ENCODE peak calls at places on chromosomes 3 and 15, in eight cellular contexts. M, C, A, J, W, E, D and L are unnamed samples.

GRCh38 chr3:68088216-68088615 is 433.8 kb upstream of the SUCLG2 start:
- DNase-seq in M (no peak), C (no peak), A (no peak), J (no peak), W (no peak), E (no peak), D (no peak), L (no peak)

GRCh38 chr3:138867996-138868395 is 33.3 kb upstream of the PIK3CB start:
- DNase-seq in M (no peak), C (no peak), A (no peak), J (no peak), W (no peak), E (no peak), D (no peak), L (no peak)

GRCh38 chr3:65497846-65498245 is 540.9 kb downstream of the MAGI1 start:
- DNase-seq in M (no peak), C (no peak), A (no peak), J (no peak), W (no peak), E (no peak), D (peak; percentile 56), L (no peak)

GRCh38 chr3:186951640-186952552 is 21.6 kb downstream of the ST6GAL1 start:
- DNase-seq in M (no peak), C (no peak), A (no peak), J (no peak), W (no peak), E (no peak), D (no peak), L (no peak)

GRCh38 chr3:139301183-139301582 is 42.6 kb upstream of the MRPS22 start:
- DNase-seq in M (peak; percentile 23), C (no peak), A (no peak), J (no peak), W (peak; percentile 30), E (peak; percentile 42), D (no peak), L (no peak)

GRCh38 chr3:133547432-133548041 is 25.9 kb upstream of the CDV3 start:
- DNase-seq in M (no peak), C (peak; percentile 76), A (no peak), J (no peak), W (peak; percentile 56), E (peak; percentile 82), D (no peak), L (peak; percentile 27)

GRCh38 chr15:71761649-71762048 is 48.7 kb upstream of the NR2E3 start:
- DNase-seq in M (peak; percentile 11), C (peak; percentile 78), A (no peak), J (peak; percentile 45), W (peak; percentile 78), E (peak; percentile 75), D (no peak), L (peak; percentile 89)

GRCh38 chr3:187130346-187131066 is 8.8 kb downstream of the RPL39L start:
- DNase-seq in M (no peak), C (peak; percentile 80), A (no peak), J (peak; percentile 10), W (peak; percentile 56), E (peak; percentile 87), D (no peak), L (peak; percentile 76)

GRCh38 chr3:78794431-78794830 is 973.4 kb downstream of the ROBO1 start:
- DNase-seq in M (no peak), C (no peak), A (no peak), J (no peak), W (no peak), E (no peak), D (no peak), L (peak; percentile 65)

GRCh38 chr3:168047190-168047795 is 48.4 kb downstream of the GOLIM4 start:
- DNase-seq in M (peak; percentile 80), C (peak; percentile 84), A (no peak), J (peak; percentile 55), W (peak; percentile 89), E (peak; percentile 88), D (peak; percentile 50), L (peak; percentile 85)

GRCh38 chr3:154428369-154429206 is 1.4 kb downstream of the GPR149 start:
- DNase-seq in M (no peak), C (no peak), A (no peak), J (no peak), W (no peak), E (no peak), D (peak; percentile 42), L (peak; percentile 8)

GRCh38 chr3:53109822-53110771 is 20.1 kb downstream of the RFT1 start:
- DNase-seq in M (peak; percentile 78), C (peak; percentile 88), A (no peak), J (peak; percentile 41), W (peak; percentile 50), E (peak; percentile 95), D (peak; percentile 31), L (peak; percentile 89)

GRCh38 chr15:89893027-89893426 is 767 bp downstream of the AP3S2 start:
- DNase-seq in M (peak; percentile 71), C (peak; percentile 66), A (no peak), J (no peak), W (no peak), E (peak; percentile 47), D (no peak), L (peak; percentile 19)

GRCh38 chr3:194984624-194985023 is 286.3 kb downstream of the XXYLT1 start:
- DNase-seq in M (no peak), C (no peak), A (no peak), J (no peak), W (no peak), E (no peak), D (no peak), L (no peak)
- H3K4me3 ChIP-seq in M (peak overlapping the region; percentile 25), C (peak overlapping the region; percentile 40), A (peak overlapping the region; percentile 52), J (peak overlapping the region; percentile 27), W (no peak overlapping the region), E (no peak overlapping the region), D (no peak overlapping the region), L (no peak overlapping the region)

GRCh38 chr3:48422272-48422671 is 7.6 kb downstream of the PLXNB1 start:
- DNase-seq in M (no peak), C (no peak), A (no peak), J (no peak), W (no peak), E (no peak), D (no peak), L (no peak)
- TF ChIP-seq CTCF in M (no peak), C (no peak), A (no peak), J (no peak), W (peak; percentile 6), E (no peak), D (peak; percentile 13), L (peak; percentile 7)

DNA sequence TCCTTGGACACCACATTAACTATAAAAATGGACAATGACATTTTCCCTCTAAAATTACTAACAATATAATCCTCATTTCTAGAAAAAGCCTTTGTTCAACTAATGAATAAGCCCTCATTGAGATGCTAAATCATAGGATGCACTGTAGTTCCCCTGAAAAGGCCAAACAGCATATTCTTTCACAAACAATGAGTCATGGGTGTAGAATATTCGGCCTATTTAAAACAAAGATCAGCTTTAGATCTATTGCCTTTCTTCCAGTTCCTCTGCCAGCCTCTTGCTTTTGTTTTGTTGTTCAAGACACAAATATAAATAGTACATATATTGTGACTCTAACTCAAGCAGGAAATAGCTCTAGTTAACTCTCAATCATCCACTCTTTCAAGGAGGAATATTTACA is 82.5 kb downstream of the ADAM10 start:
- DNase-seq in M (no peak), C (peak; percentile 54), A (no peak), J (no peak), W (peak; percentile 29), E (peak; percentile 25), D (no peak), L (peak; percentile 33)
- H3K4me3 ChIP-seq in M (no peak overlapping the region), C (no peak overlapping the region), A (no peak overlapping the region), J (no peak overlapping the region), W (no peak overlapping the region), E (no peak overlapping the region), D (no peak overlapping the region), L (no peak overlapping the region)

DNA sequence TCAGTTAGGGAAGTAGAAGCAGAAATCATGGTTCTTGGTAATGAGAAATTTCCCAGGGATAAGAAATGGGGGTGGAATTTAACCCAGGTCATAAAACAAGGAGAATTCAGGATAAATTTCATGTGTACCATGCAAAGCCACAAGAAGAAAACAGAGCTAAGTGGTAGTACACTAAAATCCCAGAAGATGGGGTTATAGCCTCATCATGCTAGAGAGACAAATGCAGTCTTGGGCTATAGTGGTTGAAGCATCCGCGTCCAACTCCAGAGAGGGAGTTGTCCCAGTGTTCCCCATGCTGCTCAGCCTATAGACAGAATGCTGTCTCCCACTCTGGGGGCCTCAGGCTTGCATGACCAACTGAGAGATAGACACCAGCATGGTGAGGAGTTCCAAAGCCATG is 36.2 kb upstream of the CLRN1 start:
- DNase-seq in M (no peak), C (peak; percentile 62), A (no peak), J (peak; percentile 21), W (peak; percentile 67), E (peak; percentile 79), D (peak; percentile 8), L (peak; percentile 41)
- TF ChIP-seq CTCF in M (no peak), C (peak; percentile 63), A (no peak), J (peak; percentile 70), W (peak; percentile 57), E (peak; percentile 64), D (peak; percentile 56), L (peak; percentile 31)

GRCh38 chr3:10374311-10374710 is 53.4 kb upstream of the SEC13 start:
- DNase-seq in M (no peak), C (no peak), A (no peak), J (no peak), W (no peak), E (no peak), D (no peak), L (no peak)

GRCh38 chr3:10371789-10372188 is 50.9 kb upstream of the SEC13 start:
- DNase-seq in M (no peak), C (no peak), A (no peak), J (no peak), W (no peak), E (no peak), D (no peak), L (no peak)

GRCh38 chr3:10375296-10376053 is 54.6 kb upstream of the SEC13 start:
- DNase-seq in M (no peak), C (no peak), A (no peak), J (no peak), W (no peak), E (no peak), D (no peak), L (no peak)

GRCh38 chr3:10376353-10376752 is 55.4 kb upstream of the SEC13 start:
- DNase-seq in M (no peak), C (no peak), A (no peak), J (no peak), W (no peak), E (no peak), D (no peak), L (no peak)

GRCh38 chr3:10373686-10374261 is 52.9 kb upstream of the SEC13 start:
- DNase-seq in M (peak; percentile 30), C (peak; percentile 76), A (no peak), J (no peak), W (peak; percentile 55), E (peak; percentile 52), D (no peak), L (peak; percentile 37)
- H3K4me3 ChIP-seq in M (no peak overlapping the region), C (no peak overlapping the region), A (no peak overlapping the region), J (no peak overlapping the region), W (no peak overlapping the region), E (no peak overlapping the region), D (no peak overlapping the region), L (no peak overlapping the region)

DNA sequence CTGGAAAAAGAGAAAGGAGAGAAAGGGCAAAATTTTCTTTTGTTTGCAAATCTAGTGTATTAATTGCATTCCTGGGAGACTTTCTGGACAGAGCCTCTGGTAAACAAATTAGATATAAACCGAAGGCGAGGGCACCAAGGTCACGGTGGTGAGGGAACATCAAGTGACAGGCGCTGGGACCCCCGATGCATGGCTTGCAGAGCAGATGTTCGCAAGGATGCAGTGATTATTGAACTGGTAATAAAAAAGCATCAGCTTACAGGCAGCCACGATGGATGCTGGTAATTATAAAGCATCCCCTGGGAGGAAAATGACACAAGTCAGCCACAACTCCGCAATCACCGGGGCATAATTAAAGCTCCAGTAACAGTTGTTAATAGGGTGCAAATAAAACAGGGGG is 231.1 kb upstream of the DPH6 start:
- DNase-seq in M (no peak), C (no peak), A (no peak), J (no peak), W (no peak), E (no peak), D (no peak), L (no peak)
- TF ChIP-seq CTCF in M (no peak), C (no peak), A (no peak), J (no peak), W (no peak), E (no peak), D (no peak), L (no peak)